ENCODE peak calls at places on chromosome 14, in eight cellular contexts. One of them, this sample, is unnamed.

GRCh38 chr14:35414365-35414764 is 9.8 kb upstream of the NFKBIA start:
- DNase-seq in psoas muscle: no peak
- DNase-seq in heart right ventricle: no peak
- DNase-seq in BJ: no peak
- DNase-seq in sigmoid colon: no peak
- DNase-seq in activated CD8-positive, alpha-beta T cell treated with anti-CD3 and anti-CD28 coated beads for 36 hours: no peak
- DNase-seq in cardiac fibroblast: peak; percentile 66
- DNase-seq in choroid plexus epithelial cell: peak; percentile 72
- DNase-seq in this sample: no peak

GRCh38 chr14:31449971-31450610 is 7.2 kb downstream of the DTD2 start:
- DNase-seq in heart right ventricle: no peak
- DNase-seq in activated CD8-positive, alpha-beta T cell treated with anti-CD3 and anti-CD28 coated beads for 36 hours: no peak
- DNase-seq in psoas muscle: no peak
- DNase-seq in BJ: peak; percentile 12
- DNase-seq in cardiac fibroblast: peak; percentile 65
- DNase-seq in sigmoid colon: no peak
- DNase-seq in choroid plexus epithelial cell: peak; percentile 76
- DNase-seq in this sample: no peak

GRCh38 chr14:39491134-39491541 is 58.9 kb upstream of the FBXO33 start:
- DNase-seq in choroid plexus epithelial cell: peak; percentile 53
- DNase-seq in sigmoid colon: no peak
- DNase-seq in BJ: no peak
- DNase-seq in psoas muscle: no peak
- DNase-seq in cardiac fibroblast: peak; percentile 66
- DNase-seq in heart right ventricle: no peak
- DNase-seq in activated CD8-positive, alpha-beta T cell treated with anti-CD3 and anti-CD28 coated beads for 36 hours: no peak
- DNase-seq in this sample: no peak

GRCh38 chr14:102155150-102155549 is 15.5 kb downstream of the WDR20 start:
- DNase-seq in choroid plexus epithelial cell: peak; percentile 55
- DNase-seq in heart right ventricle: no peak
- DNase-seq in activated CD8-positive, alpha-beta T cell treated with anti-CD3 and anti-CD28 coated beads for 36 hours: no peak
- DNase-seq in cardiac fibroblast: peak; percentile 27
- DNase-seq in psoas muscle: no peak
- DNase-seq in sigmoid colon: no peak
- DNase-seq in BJ: no peak
- DNase-seq in this sample: no peak

GRCh38 chr14:53696217-53696965 is 260.2 kb downstream of the BMP4 start:
- DNase-seq in activated CD8-positive, alpha-beta T cell treated with anti-CD3 and anti-CD28 coated beads for 36 hours: no peak
- DNase-seq in cardiac fibroblast: peak; percentile 6
- DNase-seq in heart right ventricle: no peak
- DNase-seq in psoas muscle: no peak
- DNase-seq in choroid plexus epithelial cell: no peak
- DNase-seq in BJ: no peak
- DNase-seq in sigmoid colon: no peak
- DNase-seq in this sample: no peak

GRCh38 chr14:59425322-59425945 is 39.7 kb downstream of the GPR135 start:
- DNase-seq in psoas muscle: no peak
- DNase-seq in BJ: no peak
- DNase-seq in sigmoid colon: peak; percentile 69
- DNase-seq in activated CD8-positive, alpha-beta T cell treated with anti-CD3 and anti-CD28 coated beads for 36 hours: no peak
- DNase-seq in choroid plexus epithelial cell: peak; percentile 68
- DNase-seq in heart right ventricle: no peak
- DNase-seq in cardiac fibroblast: peak; percentile 79
- DNase-seq in this sample: no peak

GRCh38 chr14:68549057-68549421 is 243.8 kb downstream of the ZFP36L1 start:
- DNase-seq in activated CD8-positive, alpha-beta T cell treated with anti-CD3 and anti-CD28 coated beads for 36 hours: no peak
- DNase-seq in psoas muscle: no peak
- DNase-seq in BJ: no peak
- DNase-seq in cardiac fibroblast: peak; percentile 95
- DNase-seq in choroid plexus epithelial cell: peak; percentile 64
- DNase-seq in heart right ventricle: no peak
- DNase-seq in sigmoid colon: no peak
- DNase-seq in this sample: no peak

GRCh38 chr14:54935958-54936357 is 33.3 kb upstream of the GCH1 start:
- DNase-seq in BJ: no peak
- DNase-seq in psoas muscle: no peak
- DNase-seq in cardiac fibroblast: peak; percentile 64
- DNase-seq in sigmoid colon: no peak
- DNase-seq in choroid plexus epithelial cell: peak; percentile 71
- DNase-seq in heart right ventricle: no peak
- DNase-seq in activated CD8-positive, alpha-beta T cell treated with anti-CD3 and anti-CD28 coated beads for 36 hours: no peak
- DNase-seq in this sample: no peak

GRCh38 chr14:54148251-54148650 is 191.6 kb upstream of the BMP4 start:
- DNase-seq in BJ: no peak
- DNase-seq in heart right ventricle: no peak
- DNase-seq in psoas muscle: no peak
- DNase-seq in activated CD8-positive, alpha-beta T cell treated with anti-CD3 and anti-CD28 coated beads for 36 hours: no peak
- DNase-seq in choroid plexus epithelial cell: peak; percentile 28
- DNase-seq in cardiac fibroblast: peak; percentile 34
- DNase-seq in sigmoid colon: no peak
- DNase-seq in this sample: no peak

GRCh38 chr14:99127651-99128167 is 144.3 kb downstream of the BCL11B start:
- DNase-seq in BJ: no peak
- DNase-seq in activated CD8-positive, alpha-beta T cell treated with anti-CD3 and anti-CD28 coated beads for 36 hours: no peak
- DNase-seq in sigmoid colon: peak; percentile 64
- DNase-seq in cardiac fibroblast: no peak
- DNase-seq in heart right ventricle: no peak
- DNase-seq in choroid plexus epithelial cell: peak; percentile 1
- DNase-seq in psoas muscle: no peak
- DNase-seq in this sample: no peak

GRCh38 chr14:75011356-75012097 is 8.8 kb downstream of the EIF2B2 start:
- DNase-seq in choroid plexus epithelial cell: peak; percentile 79
- DNase-seq in psoas muscle: no peak
- DNase-seq in sigmoid colon: no peak
- DNase-seq in heart right ventricle: no peak
- DNase-seq in cardiac fibroblast: peak; percentile 77
- DNase-seq in BJ: peak; percentile 17
- DNase-seq in activated CD8-positive, alpha-beta T cell treated with anti-CD3 and anti-CD28 coated beads for 36 hours: peak; percentile 66
- DNase-seq in this sample: no peak

GRCh38 chr14:23056956-23057756 is at the start of gene CDH24:
- DNase-seq in BJ: no peak
- DNase-seq in heart right ventricle: peak; percentile 76
- DNase-seq in activated CD8-positive, alpha-beta T cell treated with anti-CD3 and anti-CD28 coated beads for 36 hours: peak; percentile 79
- DNase-seq in cardiac fibroblast: peak; percentile 50
- DNase-seq in sigmoid colon: peak; percentile 86
- DNase-seq in choroid plexus epithelial cell: peak; percentile 72
- DNase-seq in psoas muscle: peak; percentile 76
- DNase-seq in this sample: peak; percentile 82

GRCh38 chr14:78253986-78254385 is 83.8 kb downstream of the NRXN3 start:
- DNase-seq in activated CD8-positive, alpha-beta T cell treated with anti-CD3 and anti-CD28 coated beads for 36 hours: peak; percentile 14
- DNase-seq in cardiac fibroblast: peak; percentile 35
- DNase-seq in heart right ventricle: no peak
- DNase-seq in sigmoid colon: no peak
- DNase-seq in choroid plexus epithelial cell: peak; percentile 39
- DNase-seq in psoas muscle: no peak
- DNase-seq in BJ: peak; percentile 3
- DNase-seq in this sample: no peak

GRCh38 chr14:73238262-73238852 is 1.1 kb downstream of the PAPLN start:
- DNase-seq in sigmoid colon: peak; percentile 62
- DNase-seq in choroid plexus epithelial cell: peak; percentile 94
- DNase-seq in BJ: no peak
- DNase-seq in cardiac fibroblast: peak; percentile 75
- DNase-seq in heart right ventricle: no peak
- DNase-seq in psoas muscle: no peak
- DNase-seq in activated CD8-positive, alpha-beta T cell treated with anti-CD3 and anti-CD28 coated beads for 36 hours: no peak
- DNase-seq in this sample: no peak

GRCh38 chr14:80996049-80996901 is 40.9 kb downstream of the TSHR start:
- DNase-seq in choroid plexus epithelial cell: peak; percentile 93
- DNase-seq in activated CD8-positive, alpha-beta T cell treated with anti-CD3 and anti-CD28 coated beads for 36 hours: peak; percentile 28
- DNase-seq in psoas muscle: no peak
- DNase-seq in cardiac fibroblast: peak; percentile 93
- DNase-seq in BJ: peak; percentile 19
- DNase-seq in sigmoid colon: no peak
- DNase-seq in heart right ventricle: no peak
- DNase-seq in this sample: no peak

GRCh38 chr14:69997849-69998248 is 118.6 kb downstream of the SMOC1 start:
- DNase-seq in psoas muscle: no peak
- DNase-seq in cardiac fibroblast: peak; percentile 82
- DNase-seq in choroid plexus epithelial cell: peak; percentile 96
- DNase-seq in heart right ventricle: no peak
- DNase-seq in sigmoid colon: no peak
- DNase-seq in activated CD8-positive, alpha-beta T cell treated with anti-CD3 and anti-CD28 coated beads for 36 hours: no peak
- DNase-seq in BJ: no peak
- DNase-seq in this sample: no peak

GRCh38 chr14:60189923-60190840 is 25.0 kb upstream of the DHRS7 start:
- DNase-seq in sigmoid colon: no peak
- DNase-seq in psoas muscle: no peak
- DNase-seq in heart right ventricle: no peak
- DNase-seq in activated CD8-positive, alpha-beta T cell treated with anti-CD3 and anti-CD28 coated beads for 36 hours: no peak
- DNase-seq in choroid plexus epithelial cell: no peak
- DNase-seq in BJ: no peak
- DNase-seq in cardiac fibroblast: no peak
- DNase-seq in this sample: no peak

GRCh38 chr14:69571879-69572633 is 2.6 kb downstream of the CCDC177 start:
- DNase-seq in psoas muscle: no peak
- DNase-seq in choroid plexus epithelial cell: peak; percentile 34
- DNase-seq in sigmoid colon: no peak
- DNase-seq in BJ: no peak
- DNase-seq in cardiac fibroblast: peak; percentile 31
- DNase-seq in heart right ventricle: no peak
- DNase-seq in activated CD8-positive, alpha-beta T cell treated with anti-CD3 and anti-CD28 coated beads for 36 hours: no peak
- DNase-seq in this sample: no peak

GRCh38 chr14:23237772-23238594 is at the start of gene RNF212B:
- DNase-seq in cardiac fibroblast: peak; percentile 70
- DNase-seq in heart right ventricle: peak; percentile 91
- DNase-seq in sigmoid colon: peak; percentile 96
- DNase-seq in choroid plexus epithelial cell: peak; percentile 72
- DNase-seq in psoas muscle: peak; percentile 91
- DNase-seq in activated CD8-positive, alpha-beta T cell treated with anti-CD3 and anti-CD28 coated beads for 36 hours: peak; percentile 95
- DNase-seq in BJ: peak; percentile 3
- DNase-seq in this sample: peak; percentile 86

DNA sequence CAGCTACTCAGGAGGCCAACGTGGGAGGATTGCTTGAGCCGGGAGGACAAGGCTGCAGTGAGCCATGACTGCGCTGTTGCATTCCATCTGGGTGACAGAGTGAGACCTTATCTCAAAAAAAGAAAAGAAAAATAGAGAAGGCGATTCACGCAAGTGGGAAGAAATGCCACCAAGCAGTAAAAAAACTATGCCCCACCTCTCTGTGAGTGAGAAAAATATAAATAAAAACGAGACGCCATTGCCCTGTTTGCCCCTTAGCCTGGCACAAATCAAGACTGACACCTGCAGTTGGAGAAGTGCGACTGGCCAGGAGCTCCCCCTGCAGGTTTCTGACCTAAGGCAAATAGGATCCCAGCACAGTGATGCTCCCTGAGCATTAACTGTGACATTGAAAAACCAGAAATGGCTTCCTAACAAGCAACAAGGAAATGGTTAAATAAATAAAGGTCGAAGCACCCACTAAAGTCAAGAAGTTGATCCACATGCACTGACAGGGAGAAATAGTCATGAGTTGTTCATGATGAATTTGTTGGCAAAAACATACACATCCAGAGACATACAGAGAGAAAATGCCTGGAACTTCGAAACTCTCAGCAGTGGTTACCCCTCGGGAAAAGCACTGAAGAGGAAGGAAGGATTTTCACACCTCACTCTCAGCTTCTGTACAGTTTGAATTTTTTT is 21.1 kb downstream of the GSC start:
- DNase-seq in choroid plexus epithelial cell: peak; percentile 51
- DNase-seq in psoas muscle: no peak
- DNase-seq in heart right ventricle: no peak
- DNase-seq in cardiac fibroblast: peak; percentile 18
- DNase-seq in activated CD8-positive, alpha-beta T cell treated with anti-CD3 and anti-CD28 coated beads for 36 hours: peak; percentile 58
- DNase-seq in sigmoid colon: no peak
- DNase-seq in BJ: no peak
- DNase-seq in this sample: no peak
- TF ChIP-seq CTCF in choroid plexus epithelial cell: peak; percentile 87
- TF ChIP-seq CTCF in psoas muscle: peak; percentile 26
- TF ChIP-seq CTCF in heart right ventricle: no peak
- TF ChIP-seq CTCF in cardiac fibroblast: peak; percentile 54
- TF ChIP-seq CTCF in activated CD8-positive, alpha-beta T cell treated with anti-CD3 and anti-CD28 coated beads for 36 hours: peak; percentile 48
- TF ChIP-seq CTCF in sigmoid colon: no peak
- TF ChIP-seq CTCF in BJ: peak; percentile 25
- TF ChIP-seq CTCF in this sample: peak; percentile 65

DNA sequence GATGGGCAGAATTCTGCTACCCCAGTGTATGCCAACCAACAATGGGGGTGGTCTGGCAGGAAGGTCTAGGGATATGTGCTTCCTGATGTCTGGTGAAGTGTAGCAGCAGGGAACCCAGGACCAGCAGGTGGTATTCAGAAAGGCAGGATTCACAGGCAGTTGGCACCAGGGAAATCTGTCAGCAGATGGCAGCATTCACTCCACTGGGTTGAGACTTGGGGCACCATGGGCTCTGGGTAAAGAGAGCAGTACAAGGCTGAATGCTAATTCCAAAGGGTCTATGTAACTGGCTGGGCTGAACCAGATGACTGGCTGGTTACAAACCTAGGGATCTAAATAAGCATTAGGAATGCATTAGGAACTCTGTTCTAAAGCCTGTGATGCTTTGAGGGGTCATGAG is 466.9 kb upstream of the STXBP6 start:
- DNase-seq in cardiac fibroblast: no peak
- DNase-seq in sigmoid colon: no peak
- DNase-seq in psoas muscle: no peak
- DNase-seq in heart right ventricle: no peak
- DNase-seq in choroid plexus epithelial cell: no peak
- DNase-seq in activated CD8-positive, alpha-beta T cell treated with anti-CD3 and anti-CD28 coated beads for 36 hours: no peak
- DNase-seq in BJ: no peak
- DNase-seq in this sample: no peak
- TF ChIP-seq CTCF in cardiac fibroblast: no peak
- TF ChIP-seq CTCF in sigmoid colon: no peak
- TF ChIP-seq CTCF in psoas muscle: no peak
- TF ChIP-seq CTCF in heart right ventricle: no peak
- TF ChIP-seq CTCF in choroid plexus epithelial cell: no peak
- TF ChIP-seq CTCF in activated CD8-positive, alpha-beta T cell treated with anti-CD3 and anti-CD28 coated beads for 36 hours: no peak
- TF ChIP-seq CTCF in BJ: no peak
- TF ChIP-seq CTCF in this sample: no peak

GRCh38 chr14:103886304-103887169 is 39.2 kb upstream of the PPP1R13B start:
- DNase-seq in psoas muscle: no peak
- DNase-seq in BJ: no peak
- DNase-seq in sigmoid colon: no peak
- DNase-seq in heart right ventricle: no peak
- DNase-seq in cardiac fibroblast: peak; percentile 13
- DNase-seq in choroid plexus epithelial cell: peak; percentile 57
- DNase-seq in activated CD8-positive, alpha-beta T cell treated with anti-CD3 and anti-CD28 coated beads for 36 hours: no peak
- DNase-seq in this sample: no peak
- TF ChIP-seq CTCF in psoas muscle: no peak
- TF ChIP-seq CTCF in BJ: peak; percentile 31
- TF ChIP-seq CTCF in sigmoid colon: no peak
- TF ChIP-seq CTCF in heart right ventricle: no peak
- TF ChIP-seq CTCF in cardiac fibroblast: peak; percentile 46
- TF ChIP-seq CTCF in choroid plexus epithelial cell: peak; percentile 80
- TF ChIP-seq CTCF in activated CD8-positive, alpha-beta T cell treated with anti-CD3 and anti-CD28 coated beads for 36 hours: no peak
- TF ChIP-seq CTCF in this sample: peak; percentile 55

DNA sequence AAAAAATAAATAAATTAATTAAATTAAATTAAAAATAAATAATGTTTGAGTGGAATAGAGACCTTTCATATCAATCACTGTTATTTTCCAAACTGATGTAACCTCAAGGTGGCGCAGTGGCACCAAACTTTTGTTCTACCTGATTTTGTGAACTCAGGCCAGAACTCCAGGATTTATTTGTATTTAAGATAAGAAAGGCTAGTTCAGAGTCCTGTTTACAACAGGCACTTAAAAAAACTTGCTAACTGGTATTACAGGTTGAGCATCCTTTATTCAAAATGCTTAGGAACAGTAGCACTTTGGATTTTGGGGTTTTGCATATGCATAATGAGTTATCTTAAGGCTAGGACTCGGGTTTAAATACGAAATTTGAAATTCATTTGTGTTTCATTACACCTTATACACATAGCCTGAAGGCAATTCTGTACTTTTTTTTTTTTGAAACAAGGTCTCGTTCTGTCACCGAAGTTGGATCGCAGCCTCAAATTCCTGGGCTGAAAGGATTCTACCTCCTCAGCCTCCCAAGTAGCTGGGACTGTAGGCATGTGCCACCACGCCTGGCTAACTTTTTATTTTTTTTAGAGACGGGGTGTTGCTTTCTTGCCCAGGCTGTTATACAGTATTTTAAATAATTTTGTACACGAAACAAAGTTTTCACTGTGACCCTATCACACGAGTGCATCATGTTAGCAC is 32.4 kb downstream of the YY1 start:
- DNase-seq in BJ: no peak
- DNase-seq in heart right ventricle: no peak
- DNase-seq in sigmoid colon: no peak
- DNase-seq in cardiac fibroblast: peak; percentile 34
- DNase-seq in choroid plexus epithelial cell: peak; percentile 44
- DNase-seq in psoas muscle: no peak
- DNase-seq in activated CD8-positive, alpha-beta T cell treated with anti-CD3 and anti-CD28 coated beads for 36 hours: peak; percentile 42
- DNase-seq in this sample: no peak
- TF ChIP-seq CTCF in BJ: peak; percentile 24
- TF ChIP-seq CTCF in heart right ventricle: no peak
- TF ChIP-seq CTCF in sigmoid colon: peak; percentile 20
- TF ChIP-seq CTCF in cardiac fibroblast: peak; percentile 20
- TF ChIP-seq CTCF in choroid plexus epithelial cell: peak; percentile 45
- TF ChIP-seq CTCF in psoas muscle: no peak
- TF ChIP-seq CTCF in activated CD8-positive, alpha-beta T cell treated with anti-CD3 and anti-CD28 coated beads for 36 hours: peak; percentile 61
- TF ChIP-seq CTCF in this sample: peak; percentile 57

This sample was measured in type B pancreatic cell.